ENCODE peak calls at places on chromosomes 5 and 9, in nine cellular contexts. K is neuronal stem cell, D is iPS-NIHi11, Q is SHP77, I is islet precursor cell, B is HepG2, G is hepatic stellate cell, J is hypothalamus, Z is NCI-H510A treated with DMSO at 0.1 percent for 48 hours. E is an unnamed sample.

GRCh38 chr9:125438506-125439433 is 177.1 kb downstream of the GAPVD1 start:
- DNase-seq in G (no peak), Z (no peak), I (peak; percentile 43), B (no peak), K (no peak), Q (no peak), D (no peak), J (no peak), E (no peak)

GRCh38 chr9:518540-518939 is 303.9 kb downstream of the DOCK8 start:
- DNase-seq in Z (no peak), B (no peak), J (no peak), G (no peak), D (no peak), I (no peak), Q (no peak), K (no peak), E (no peak)

GRCh38 chr9:110650261-110650660 is 18.3 kb upstream of the MUSK start:
- DNase-seq in B (no peak), Z (no peak), K (no peak), G (no peak), D (no peak), J (no peak), I (no peak), Q (no peak), E (no peak)

GRCh38 chr9:34558911-34559615 is 30.5 kb downstream of the CNTFR start:
- DNase-seq in Z (no peak), K (no peak), Q (peak; percentile 23), G (no peak), B (no peak), D (peak; percentile 54), I (no peak), J (no peak), E (peak; percentile 48)

GRCh38 chr9:35162605-35163315 is 951 bp downstream of the UNC13B start:
- DNase-seq in D (no peak), I (no peak), K (peak; percentile 0), Q (no peak), G (peak; percentile 12), Z (no peak), J (no peak), B (no peak), E (no peak)

GRCh38 chr5:149175346-149176113 is 34.2 kb downstream of the ABLIM3 start:
- DNase-seq in G (no peak), D (no peak), J (no peak), Q (no peak), K (no peak), B (no peak), Z (no peak), I (no peak), E (no peak)

GRCh38 chr5:109062669-109063068 is 315.0 kb downstream of the FER start:
- DNase-seq in I (no peak), Z (no peak), J (no peak), B (no peak), Q (no peak), K (no peak), G (no peak), D (no peak), E (no peak)

GRCh38 chr9:114214181-114214580 is 58.8 kb downstream of the COL27A1 start:
- DNase-seq in Z (no peak), I (no peak), B (no peak), J (no peak), G (no peak), K (no peak), D (no peak), Q (no peak), E (no peak)

GRCh38 chr5:95605786-95606185 is 14.1 kb upstream of the GPR150 start:
- DNase-seq in G (no peak), K (no peak), J (no peak), Q (no peak), B (no peak), Z (no peak), I (peak; percentile 71), D (no peak), E (no peak)

E was measured in ELF-1.